ENCODE peak calls at places on chromosomes 11 and 22, in nine cellular contexts. One of them, this sample, is unnamed.

GRCh38 chr11:130606781-130607511 is 158.5 kb downstream of the ADAMTS15 start:
- DNase-seq in Daoy: peak; percentile 46
- DNase-seq in putamen: peak; percentile 72
- DNase-seq in pancreas: no peak
- DNase-seq in stimulated activated CD8-positive, alpha-beta memory T cell treated with anti-CD3 and anti-CD28 coated beads, Interleukin-4, amount 100 ng/mL, for 1 hour: no peak
- DNase-seq in ACHN: peak; percentile 9
- DNase-seq in NCI-H1105: peak; percentile 18
- DNase-seq in NCI-H1930: no peak
- DNase-seq in EH: peak; percentile 89
- DNase-seq in this sample: no peak

GRCh38 chr11:69949327-69949726 is 128.8 kb upstream of the ANO1 start:
- DNase-seq in Daoy: peak; percentile 95
- DNase-seq in putamen: no peak
- DNase-seq in pancreas: no peak
- DNase-seq in stimulated activated CD8-positive, alpha-beta memory T cell treated with anti-CD3 and anti-CD28 coated beads, Interleukin-4, amount 100 ng/mL, for 1 hour: no peak
- DNase-seq in ACHN: peak; percentile 56
- DNase-seq in NCI-H1105: no peak
- DNase-seq in NCI-H1930: no peak
- DNase-seq in EH: peak; percentile 94
- DNase-seq in this sample: no peak

GRCh38 chr11:19275496-19275895 is 34.8 kb upstream of the E2F8 start:
- DNase-seq in Daoy: peak; percentile 55
- DNase-seq in putamen: no peak
- DNase-seq in pancreas: no peak
- DNase-seq in stimulated activated CD8-positive, alpha-beta memory T cell treated with anti-CD3 and anti-CD28 coated beads, Interleukin-4, amount 100 ng/mL, for 1 hour: no peak
- DNase-seq in ACHN: peak; percentile 22
- DNase-seq in NCI-H1105: no peak
- DNase-seq in NCI-H1930: no peak
- DNase-seq in EH: no peak
- DNase-seq in this sample: no peak

GRCh38 chr11:100687032-100687629 is at the start of gene ARHGAP42:
- DNase-seq in Daoy: peak; percentile 74
- DNase-seq in putamen: peak; percentile 42
- DNase-seq in pancreas: peak; percentile 81
- DNase-seq in stimulated activated CD8-positive, alpha-beta memory T cell treated with anti-CD3 and anti-CD28 coated beads, Interleukin-4, amount 100 ng/mL, for 1 hour: no peak
- DNase-seq in ACHN: peak; percentile 61
- DNase-seq in NCI-H1105: no peak
- DNase-seq in NCI-H1930: no peak
- DNase-seq in EH: peak; percentile 67
- DNase-seq in this sample: no peak

GRCh38 chr11:122176651-122177050 is 60.6 kb upstream of the BLID start:
- DNase-seq in Daoy: no peak
- DNase-seq in putamen: no peak
- DNase-seq in pancreas: no peak
- DNase-seq in stimulated activated CD8-positive, alpha-beta memory T cell treated with anti-CD3 and anti-CD28 coated beads, Interleukin-4, amount 100 ng/mL, for 1 hour: no peak
- DNase-seq in ACHN: no peak
- DNase-seq in NCI-H1105: no peak
- DNase-seq in NCI-H1930: no peak
- DNase-seq in EH: peak; percentile 40
- DNase-seq in this sample: no peak

GRCh38 chr11:110818032-110818687 is 105.9 kb upstream of the ARHGAP20 start:
- DNase-seq in Daoy: no peak
- DNase-seq in putamen: no peak
- DNase-seq in pancreas: no peak
- DNase-seq in stimulated activated CD8-positive, alpha-beta memory T cell treated with anti-CD3 and anti-CD28 coated beads, Interleukin-4, amount 100 ng/mL, for 1 hour: no peak
- DNase-seq in ACHN: no peak
- DNase-seq in NCI-H1105: no peak
- DNase-seq in NCI-H1930: no peak
- DNase-seq in EH: peak; percentile 44
- DNase-seq in this sample: no peak

GRCh38 chr11:69044111-69045013 is 4.4 kb upstream of the TPCN2 start:
- DNase-seq in Daoy: peak; percentile 72
- DNase-seq in putamen: peak; percentile 63
- DNase-seq in pancreas: peak; percentile 84
- DNase-seq in stimulated activated CD8-positive, alpha-beta memory T cell treated with anti-CD3 and anti-CD28 coated beads, Interleukin-4, amount 100 ng/mL, for 1 hour: no peak
- DNase-seq in ACHN: peak; percentile 65
- DNase-seq in NCI-H1105: no peak
- DNase-seq in NCI-H1930: no peak
- DNase-seq in EH: peak; percentile 89
- DNase-seq in this sample: no peak

GRCh38 chr22:30763815-30764686 is 69.4 kb downstream of the OSBP2 start:
- DNase-seq in Daoy: peak; percentile 71
- DNase-seq in putamen: peak; percentile 27
- DNase-seq in pancreas: no peak
- DNase-seq in stimulated activated CD8-positive, alpha-beta memory T cell treated with anti-CD3 and anti-CD28 coated beads, Interleukin-4, amount 100 ng/mL, for 1 hour: no peak
- DNase-seq in ACHN: peak; percentile 63
- DNase-seq in NCI-H1105: peak; percentile 22
- DNase-seq in NCI-H1930: peak; percentile 23
- DNase-seq in EH: peak; percentile 83
- DNase-seq in this sample: peak; percentile 9

GRCh38 chr11:64853709-64854108 is 9.3 kb upstream of the CDC42BPG start:
- DNase-seq in Daoy: no peak
- DNase-seq in putamen: no peak
- DNase-seq in pancreas: peak; percentile 54
- DNase-seq in stimulated activated CD8-positive, alpha-beta memory T cell treated with anti-CD3 and anti-CD28 coated beads, Interleukin-4, amount 100 ng/mL, for 1 hour: no peak
- DNase-seq in ACHN: no peak
- DNase-seq in NCI-H1105: no peak
- DNase-seq in NCI-H1930: no peak
- DNase-seq in EH: no peak
- DNase-seq in this sample: no peak

GRCh38 chr22:25403752-25404471 is 160.6 kb upstream of the GRK3 start:
- DNase-seq in Daoy: peak; percentile 32
- DNase-seq in putamen: no peak
- DNase-seq in pancreas: no peak
- DNase-seq in stimulated activated CD8-positive, alpha-beta memory T cell treated with anti-CD3 and anti-CD28 coated beads, Interleukin-4, amount 100 ng/mL, for 1 hour: no peak
- DNase-seq in ACHN: peak; percentile 18
- DNase-seq in NCI-H1105: no peak
- DNase-seq in NCI-H1930: no peak
- DNase-seq in EH: peak; percentile 65
- DNase-seq in this sample: no peak

GRCh38 chr11:128610765-128611617 is 23.6 kb upstream of the ETS1 start:
- DNase-seq in Daoy: no peak
- DNase-seq in putamen: no peak
- DNase-seq in pancreas: no peak
- DNase-seq in stimulated activated CD8-positive, alpha-beta memory T cell treated with anti-CD3 and anti-CD28 coated beads, Interleukin-4, amount 100 ng/mL, for 1 hour: no peak
- DNase-seq in ACHN: no peak
- DNase-seq in NCI-H1105: no peak
- DNase-seq in NCI-H1930: no peak
- DNase-seq in EH: no peak
- DNase-seq in this sample: no peak

GRCh38 chr11:30489513-30489912 is 96.6 kb downstream of the MPPED2 start:
- DNase-seq in Daoy: no peak
- DNase-seq in putamen: no peak
- DNase-seq in pancreas: no peak
- DNase-seq in stimulated activated CD8-positive, alpha-beta memory T cell treated with anti-CD3 and anti-CD28 coated beads, Interleukin-4, amount 100 ng/mL, for 1 hour: no peak
- DNase-seq in ACHN: no peak
- DNase-seq in NCI-H1105: no peak
- DNase-seq in NCI-H1930: no peak
- DNase-seq in EH: no peak
- DNase-seq in this sample: no peak

GRCh38 chr11:35303596-35304392 is 115.6 kb downstream of the SLC1A2 start:
- DNase-seq in Daoy: no peak
- DNase-seq in putamen: peak; percentile 41
- DNase-seq in pancreas: no peak
- DNase-seq in stimulated activated CD8-positive, alpha-beta memory T cell treated with anti-CD3 and anti-CD28 coated beads, Interleukin-4, amount 100 ng/mL, for 1 hour: no peak
- DNase-seq in ACHN: no peak
- DNase-seq in NCI-H1105: no peak
- DNase-seq in NCI-H1930: no peak
- DNase-seq in EH: peak; percentile 87
- DNase-seq in this sample: no peak

GRCh38 chr11:76885390-76886097 is 24.8 kb downstream of the ACER3 start:
- DNase-seq in Daoy: peak; percentile 91
- DNase-seq in putamen: no peak
- DNase-seq in pancreas: no peak
- DNase-seq in stimulated activated CD8-positive, alpha-beta memory T cell treated with anti-CD3 and anti-CD28 coated beads, Interleukin-4, amount 100 ng/mL, for 1 hour: no peak
- DNase-seq in ACHN: peak; percentile 69
- DNase-seq in NCI-H1105: no peak
- DNase-seq in NCI-H1930: no peak
- DNase-seq in EH: peak; percentile 51
- DNase-seq in this sample: no peak

GRCh38 chr11:16969010-16970004 is 44.9 kb downstream of the PLEKHA7 start:
- DNase-seq in Daoy: no peak
- DNase-seq in putamen: peak; percentile 65
- DNase-seq in pancreas: no peak
- DNase-seq in stimulated activated CD8-positive, alpha-beta memory T cell treated with anti-CD3 and anti-CD28 coated beads, Interleukin-4, amount 100 ng/mL, for 1 hour: no peak
- DNase-seq in ACHN: no peak
- DNase-seq in NCI-H1105: no peak
- DNase-seq in NCI-H1930: no peak
- DNase-seq in EH: no peak
- DNase-seq in this sample: no peak

GRCh38 chr11:64675417-64676252 is 47.4 kb downstream of the NRXN2 start:
- DNase-seq in Daoy: peak; percentile 81
- DNase-seq in putamen: peak; percentile 56
- DNase-seq in pancreas: no peak
- DNase-seq in stimulated activated CD8-positive, alpha-beta memory T cell treated with anti-CD3 and anti-CD28 coated beads, Interleukin-4, amount 100 ng/mL, for 1 hour: no peak
- DNase-seq in ACHN: peak; percentile 55
- DNase-seq in NCI-H1105: no peak
- DNase-seq in NCI-H1930: no peak
- DNase-seq in EH: peak; percentile 84
- DNase-seq in this sample: peak; percentile 47

GRCh38 chr11:13475091-13475490 is 12.1 kb upstream of the BTBD10 start:
- DNase-seq in Daoy: no peak
- DNase-seq in putamen: no peak
- DNase-seq in pancreas: no peak
- DNase-seq in stimulated activated CD8-positive, alpha-beta memory T cell treated with anti-CD3 and anti-CD28 coated beads, Interleukin-4, amount 100 ng/mL, for 1 hour: no peak
- DNase-seq in ACHN: no peak
- DNase-seq in NCI-H1105: no peak
- DNase-seq in NCI-H1930: no peak
- DNase-seq in EH: no peak
- DNase-seq in this sample: no peak

GRCh38 chr11:111736191-111736590 is 30.0 kb downstream of the PPP2R1B start:
- DNase-seq in Daoy: peak; percentile 41
- DNase-seq in putamen: no peak
- DNase-seq in pancreas: no peak
- DNase-seq in stimulated activated CD8-positive, alpha-beta memory T cell treated with anti-CD3 and anti-CD28 coated beads, Interleukin-4, amount 100 ng/mL, for 1 hour: no peak
- DNase-seq in ACHN: peak; percentile 34
- DNase-seq in NCI-H1105: no peak
- DNase-seq in NCI-H1930: no peak
- DNase-seq in EH: peak; percentile 89
- DNase-seq in this sample: no peak

GRCh38 chr11:21142007-21142406 is 472.6 kb downstream of the NELL1 start:
- DNase-seq in Daoy: no peak
- DNase-seq in putamen: no peak
- DNase-seq in pancreas: no peak
- DNase-seq in stimulated activated CD8-positive, alpha-beta memory T cell treated with anti-CD3 and anti-CD28 coated beads, Interleukin-4, amount 100 ng/mL, for 1 hour: no peak
- DNase-seq in ACHN: peak; percentile 32
- DNase-seq in NCI-H1105: no peak
- DNase-seq in NCI-H1930: no peak
- DNase-seq in EH: no peak
- DNase-seq in this sample: no peak

GRCh38 chr11:125489166-125489565 is 6.9 kb downstream of the FEZ1 start:
- DNase-seq in Daoy: no peak
- DNase-seq in putamen: no peak
- DNase-seq in pancreas: no peak
- DNase-seq in stimulated activated CD8-positive, alpha-beta memory T cell treated with anti-CD3 and anti-CD28 coated beads, Interleukin-4, amount 100 ng/mL, for 1 hour: no peak
- DNase-seq in ACHN: no peak
- DNase-seq in NCI-H1105: no peak
- DNase-seq in NCI-H1930: no peak
- DNase-seq in EH: no peak
- DNase-seq in this sample: no peak

GRCh38 chr11:116641561-116642045 is 131.2 kb downstream of the BUD13 start:
- DNase-seq in Daoy: peak; percentile 47
- DNase-seq in putamen: no peak
- DNase-seq in pancreas: peak; percentile 82
- DNase-seq in stimulated activated CD8-positive, alpha-beta memory T cell treated with anti-CD3 and anti-CD28 coated beads, Interleukin-4, amount 100 ng/mL, for 1 hour: no peak
- DNase-seq in ACHN: peak; percentile 28
- DNase-seq in NCI-H1105: peak; percentile 54
- DNase-seq in NCI-H1930: no peak
- DNase-seq in EH: peak; percentile 20
- DNase-seq in this sample: no peak

GRCh38 chr11:133070790-133071189 is 461.5 kb downstream of the OPCML start:
- DNase-seq in Daoy: no peak
- DNase-seq in putamen: no peak
- DNase-seq in pancreas: no peak
- DNase-seq in stimulated activated CD8-positive, alpha-beta memory T cell treated with anti-CD3 and anti-CD28 coated beads, Interleukin-4, amount 100 ng/mL, for 1 hour: no peak
- DNase-seq in ACHN: no peak
- DNase-seq in NCI-H1105: no peak
- DNase-seq in NCI-H1930: no peak
- DNase-seq in EH: no peak
- DNase-seq in this sample: no peak